ENCODE peak calls at places on chromosomes 12 and 14, in seven cellular contexts. X, D, J, C, G, B and O are unnamed samples.

GRCh38 chr14:53850714-53851296 is 105.8 kb downstream of the BMP4 start:
- DNase-seq in C (peak), G (no peak), X (peak), D (no peak), B (no peak), J (no peak), O (no peak)

GRCh38 chr12:64767495-64767894 is 8.3 kb upstream of the GNS start:
- DNase-seq in B (no peak), J (no peak), G (no peak), C (no peak), D (no peak), X (no peak), O (no peak)

GRCh38 chr12:14981049-14981448 is 8.2 kb downstream of the PDE6H start:
- DNase-seq in X (no peak), G (no peak), D (no peak), C (no peak), B (no peak), J (no peak), O (no peak)

GRCh38 chr12:113860950-113861349 is 105.2 kb downstream of the RBM19 start:
- DNase-seq in X (no peak), J (no peak), G (no peak), C (peak), B (no peak), D (no peak), O (no peak)

GRCh38 chr12:96434107-96434506 is 33.9 kb upstream of the CDK17 start:
- DNase-seq in J (peak), D (no peak), B (peak), C (peak), G (no peak), X (no peak), O (peak)

GRCh38 chr12:86741531-86741930 is 485.3 kb upstream of the MGAT4C start:
- DNase-seq in B (no peak), C (no peak), X (no peak), G (no peak), J (no peak), D (no peak), O (no peak)

GRCh38 chr12:76876696-76877229 is 2.1 kb downstream of the CSRP2 start:
- DNase-seq in B (no peak), D (no peak), J (no peak), X (no peak), G (no peak), C (no peak), O (no peak)

GRCh38 chr12:124428136-124428791 is 133.4 kb downstream of the RFLNA start:
- DNase-seq in X (no peak), C (peak), J (no peak), D (peak), G (no peak), B (no peak), O (no peak)

GRCh38 chr12:12365931-12366431 is 9.1 kb downstream of the BORCS5 start:
- DNase-seq in X (no peak), G (no peak), J (no peak), C (peak), B (no peak), D (no peak), O (no peak)

GRCh38 chr14:95609398-95609990 is 74.6 kb downstream of the GLRX5 start:
- DNase-seq in C (peak), B (no peak), G (no peak), X (no peak), J (no peak), D (no peak), O (no peak)

GRCh38 chr14:55699131-55700057 is 119.4 kb downstream of the KTN1 start:
- DNase-seq in X (peak), G (no peak), J (no peak), C (peak), D (no peak), B (no peak), O (no peak)

GRCh38 chr12:53064613-53065415 is 14.4 kb downstream of the SPRYD3 start:
- DNase-seq in D (no peak), X (no peak), C (no peak), G (no peak), J (peak), B (no peak), O (no peak)

GRCh38 chr12:47156167-47156736 is 76.5 kb upstream of the AMIGO2 start:
- DNase-seq in C (peak), G (no peak), B (peak), X (peak), D (no peak), J (no peak), O (no peak)

GRCh38 chr12:94145231-94145979 is 3.0 kb upstream of the PLXNC1 start:
- DNase-seq in C (peak), B (no peak), G (no peak), D (no peak), X (no peak), J (no peak), O (no peak)

GRCh38 chr14:79328863-79329262 is 882.4 kb downstream of the DIO2 start:
- DNase-seq in B (no peak), J (no peak), C (peak), X (no peak), G (no peak), D (no peak), O (no peak)

GRCh38 chr12:51848843-51849735 is 571 bp upstream of the FIGNL2 start:
- DNase-seq in C (no peak), X (no peak), G (no peak), D (no peak), B (no peak), J (no peak), O (no peak)

GRCh38 chr14:95318399-95318834 is 1.3 kb downstream of the CLMN start:
- DNase-seq in X (no peak), C (no peak), J (no peak), B (no peak), G (peak), D (no peak), O (no peak)

GRCh38 chr14:70641548-70642312 is at the start of gene TTC9:
- DNase-seq in C (no peak), J (peak), G (peak), X (no peak), D (peak), B (peak), O (peak)

GRCh38 chr14:91918159-91918883 is 29.2 kb downstream of the FBLN5 start:
- DNase-seq in B (no peak), J (no peak), C (peak), X (no peak), G (no peak), D (no peak), O (no peak)

GRCh38 chr14:99685061-99685995 is 1.2 kb downstream of the CYP46A1 start:
- DNase-seq in D (no peak), X (no peak), C (no peak), G (no peak), J (peak), B (no peak), O (no peak)

GRCh38 chr12:59372971-59373370 is 222.9 kb upstream of the SLC16A7 start:
- DNase-seq in C (peak), J (no peak), B (no peak), D (no peak), X (no peak), G (no peak), O (no peak)

GRCh38 chr12:99201906-99202645 is 445.5 kb upstream of the GARIN6 start:
- DNase-seq in G (no peak), B (no peak), J (no peak), X (no peak), D (no peak), C (no peak), O (no peak)

GRCh38 chr12:106149096-106149784 is 10.5 kb upstream of the NUAK1 start:
- DNase-seq in D (no peak), X (no peak), J (no peak), G (no peak), C (peak), B (no peak), O (no peak)

GRCh38 chr12:59973515-59973914 is 377.7 kb downstream of the SLC16A7 start:
- DNase-seq in J (no peak), B (no peak), D (no peak), G (no peak), X (no peak), C (peak), O (no peak)

GRCh38 chr14:30069536-30069935 is 141.9 kb upstream of the PRKD1 start:
- DNase-seq in J (no peak), B (no peak), X (no peak), D (no peak), G (no peak), C (no peak), O (no peak)

GRCh38 chr12:51549637-51550036 is 41.4 kb upstream of the SCN8A start:
- DNase-seq in G (no peak), B (no peak), D (peak), J (no peak), X (no peak), C (no peak), O (no peak)

GRCh38 chr14:68856572-68856971 is 63.7 kb upstream of the ZFP36L1 start:
- DNase-seq in X (no peak), J (no peak), D (no peak), G (no peak), B (no peak), C (no peak), O (no peak)

GRCh38 chr12:53221203-53222076 is 10.6 kb downstream of the RARG start:
- DNase-seq in C (peak), J (peak), G (peak), D (no peak), B (no peak), X (no peak), O (peak)

GRCh38 chr14:89899917-89900680 is 54.4 kb downstream of the EFCAB11 start:
- DNase-seq in D (no peak), G (no peak), C (peak), J (no peak), X (no peak), B (peak), O (no peak)

GRCh38 chr14:85416771-85417170 is 113.2 kb upstream of the FLRT2 start:
- DNase-seq in X (peak), G (no peak), J (no peak), B (no peak), D (no peak), C (peak), O (no peak)

GRCh38 chr12:115225845-115226244 is 541.9 kb upstream of the TBX3 start:
- DNase-seq in G (no peak), D (no peak), J (no peak), X (no peak), B (no peak), C (no peak), O (no peak)

GRCh38 chr14:48331421-48331820 is 656.0 kb upstream of the MDGA2 start:
- DNase-seq in B (no peak), C (no peak), X (no peak), J (no peak), D (no peak), G (no peak), O (no peak)

GRCh38 chr14:63717704-63718103 is 10.2 kb downstream of the SGPP1 start:
- DNase-seq in J (no peak), X (no peak), C (peak), D (peak), G (no peak), B (peak), O (no peak)